ENCODE peak calls at places on chromosomes 5 and 9, in nine cellular contexts. O, W, T, C, E, S, B, F and R are unnamed samples.

GRCh38 chr5:89972901-89973300 is 436.7 kb downstream of the CETN3 start:
- DNase-seq in O (no peak), W (no peak), T (no peak), C (no peak), E (no peak), S (no peak), B (no peak), F (no peak), R (no peak)

GRCh38 chr5:76401801-76402250 is 1.3 kb upstream of the IQGAP2 start:
- DNase-seq in O (peak), W (no peak), T (peak), C (no peak), E (no peak), S (no peak), B (no peak), F (no peak), R (no peak)

GRCh38 chr9:98057095-98057799 is 715 bp downstream of the NANS start:
- DNase-seq in O (no peak), W (no peak), T (no peak), C (no peak), E (no peak), S (no peak), B (peak), F (peak), R (peak)

GRCh38 chr5:178307266-178308045 is 74.9 kb upstream of the PHYKPL start:
- DNase-seq in O (no peak), W (peak), T (no peak), C (no peak), E (no peak), S (peak), B (no peak), F (no peak), R (no peak)

GRCh38 chr9:70519912-70520724 is 105.7 kb upstream of the KLF9 start:
- DNase-seq in O (peak), W (no peak), T (no peak), C (no peak), E (no peak), S (no peak), B (no peak), F (no peak), R (no peak)

GRCh38 chr5:110323832-110324231 is 402.6 kb downstream of the TMEM232 start:
- DNase-seq in O (no peak), W (no peak), T (no peak), C (no peak), E (no peak), S (no peak), B (no peak), F (no peak), R (no peak)

GRCh38 chr9:95783426-95783975 is 92.0 kb upstream of the ERCC6L2 start:
- DNase-seq in O (no peak), W (no peak), T (no peak), C (no peak), E (no peak), S (no peak), B (peak), F (no peak), R (no peak)

GRCh38 chr5:176771102-176771845 is 39.1 kb upstream of the UNC5A start:
- DNase-seq in O (no peak), W (peak), T (no peak), C (no peak), E (no peak), S (peak), B (no peak), F (no peak), R (peak)

GRCh38 chr9:93122721-93123221 is 11.3 kb downstream of the NINJ1 start:
- DNase-seq in O (no peak), W (peak), T (peak), C (no peak), E (no peak), S (peak), B (no peak), F (no peak), R (no peak)

GRCh38 chr5:174396541-174396940 is 327.8 kb upstream of the MSX2 start:
- DNase-seq in O (no peak), W (no peak), T (no peak), C (no peak), E (no peak), S (no peak), B (no peak), F (no peak), R (peak)

GRCh38 chr5:139848508-139849100 is 53.0 kb downstream of the PSD2 start:
- DNase-seq in O (no peak), W (no peak), T (no peak), C (no peak), E (no peak), S (no peak), B (no peak), F (no peak), R (no peak)

GRCh38 chr5:141691867-141692532 is 10.0 kb upstream of the ARAP3 start:
- DNase-seq in O (no peak), W (peak), T (peak), C (peak), E (no peak), S (peak), B (peak), F (peak), R (peak)

GRCh38 chr9:12696931-12697622 is 3.9 kb downstream of the TYRP1 start:
- DNase-seq in O (no peak), W (no peak), T (no peak), C (no peak), E (no peak), S (no peak), B (no peak), F (no peak), R (no peak)

GRCh38 chr5:78757269-78758053 is 108.9 kb upstream of the LHFPL2 start:
- DNase-seq in O (peak), W (no peak), T (no peak), C (no peak), E (no peak), S (no peak), B (peak), F (no peak), R (no peak)
- TF ChIP-seq EP300 in O (peak), W (no peak), T (no peak), C (no peak), E (no peak), S (no peak), B (no peak), F (no peak), R (no peak)

GRCh38 chr5:119176785-119177184 is 105.9 kb downstream of the DMXL1 start:
- DNase-seq in O (no peak), W (no peak), T (no peak), C (no peak), E (no peak), S (no peak), B (no peak), F (no peak), R (no peak)

GRCh38 chr5:119178435-119178834 is 107.5 kb downstream of the DMXL1 start:
- DNase-seq in O (no peak), W (no peak), T (no peak), C (no peak), E (no peak), S (no peak), B (no peak), F (no peak), R (no peak)

GRCh38 chr5:119177226-119177625 is 106.3 kb downstream of the DMXL1 start:
- DNase-seq in O (no peak), W (no peak), T (no peak), C (no peak), E (no peak), S (no peak), B (no peak), F (no peak), R (no peak)

GRCh38 chr5:119174578-119175163 is 103.8 kb downstream of the DMXL1 start:
- DNase-seq in O (no peak), W (no peak), T (no peak), C (no peak), E (no peak), S (no peak), B (no peak), F (no peak), R (no peak)

GRCh38 chr5:119179857-119180641 is 109.2 kb downstream of the DMXL1 start:
- DNase-seq in O (no peak), W (no peak), T (no peak), C (no peak), E (no peak), S (no peak), B (no peak), F (peak), R (no peak)
- TF ChIP-seq POLR2AphosphoS5 in O (no peak), W (no peak), T (no peak), C (no peak), E (no peak), S (no peak), B (no peak), F (no peak), R (no peak)

GRCh38 chr9:133713960-133714495 is 24.1 kb downstream of the SARDH start:
- DNase-seq in O (no peak), W (no peak), T (no peak), C (no peak), E (no peak), S (no peak), B (no peak), F (no peak), R (no peak)
- TF ChIP-seq EP300 in O (no peak), W (no peak), T (no peak), C (no peak), E (no peak), S (no peak), B (no peak), F (no peak), R (no peak)

DNA sequence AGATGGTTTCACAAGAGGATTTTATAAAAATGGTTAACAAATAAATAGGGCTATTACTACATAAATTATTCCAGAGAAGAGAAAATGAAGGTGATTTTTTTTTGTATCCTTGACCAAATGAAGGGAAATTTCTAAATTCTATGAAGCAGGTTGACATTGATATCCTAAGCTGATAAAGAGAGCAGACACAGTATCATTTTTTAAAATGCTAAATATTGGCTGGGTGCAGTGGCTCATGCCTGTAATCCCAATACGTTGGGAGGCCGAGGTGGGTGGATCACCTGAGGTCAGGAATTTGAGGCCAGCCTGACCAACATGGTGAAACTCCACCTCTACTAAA is 20.4 kb upstream of the UBTD2 start:
- DNase-seq in O (no peak), W (no peak), T (no peak), C (no peak), E (no peak), S (no peak), B (no peak), F (no peak), R (no peak)
- TF ChIP-seq POLR2AphosphoS5 in O (no peak), W (no peak), T (no peak), C (no peak), E (no peak), S (no peak), B (no peak), F (no peak), R (no peak)

DNA sequence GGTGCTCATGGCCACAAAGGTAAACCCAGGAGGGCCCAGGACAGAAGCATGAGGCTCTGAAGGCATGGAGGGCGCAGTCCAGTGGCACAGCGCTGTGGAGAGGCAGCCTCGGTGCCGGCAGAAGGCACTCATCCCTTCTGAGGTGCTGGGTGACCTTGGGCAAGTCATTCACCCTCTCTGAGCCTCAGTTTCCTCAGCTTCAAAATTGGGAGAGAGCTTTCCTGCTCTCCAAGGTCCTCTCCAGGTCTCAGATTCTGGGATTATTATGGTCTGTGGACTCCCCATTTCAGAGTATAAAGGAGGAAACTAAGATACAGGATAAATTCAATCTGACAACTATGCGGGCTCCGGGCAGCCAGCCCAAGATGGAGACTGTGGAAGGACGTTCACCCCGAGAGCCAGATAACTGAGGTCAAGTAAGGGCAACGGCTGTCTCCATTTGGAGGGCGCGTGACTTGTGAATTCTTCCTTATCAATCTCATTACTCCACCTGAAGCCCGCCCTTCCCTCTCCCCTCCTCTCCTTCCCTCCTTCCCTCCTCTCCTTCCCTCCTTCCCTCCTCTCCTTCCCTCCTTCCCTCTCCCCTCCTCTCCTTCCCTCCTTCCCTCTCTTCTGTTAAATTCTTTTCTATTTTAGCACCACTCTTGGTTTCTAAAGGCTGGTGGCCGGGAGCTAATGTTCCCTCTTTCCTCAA is 58.1 kb downstream of the LRSAM1 start:
- DNase-seq in O (no peak), W (no peak), T (no peak), C (no peak), E (no peak), S (no peak), B (no peak), F (peak), R (no peak)
- TF ChIP-seq EP300 in O (no peak), W (no peak), T (no peak), C (no peak), E (no peak), S (no peak), B (no peak), F (peak), R (no peak)